ENCODE peak calls at places on chromosomes 4 and X, in nine cellular contexts. T is CD4-positive, alpha-beta memory T cell; Q is neural progenitor cell; I is stomach; A is AG10803; P is cardiac fibroblast; K is skeletal muscle cell; M is colonic mucosa; N is heart right ventricle. W is an unnamed sample.

GRCh38 chr4:165443276-165443675 is 64.5 kb downstream of the CPE start:
- DNase-seq in T (no peak), Q (no peak), I (no peak), A (no peak), P (no peak), K (no peak), M (no peak), N (no peak), W (no peak)

GRCh38 chr4:8729408-8730149 is 137.0 kb downstream of the CPZ start:
- DNase-seq in T (no peak), Q (no peak), I (no peak), A (no peak), P (no peak), K (no peak), M (no peak), N (no peak), W (no peak)

GRCh38 chr4:186191266-186192067 is at the start of gene CYP4V2:
- DNase-seq in T (peak; percentile 86), Q (peak; percentile 85), I (peak; percentile 87), A (peak; percentile 79), P (peak; percentile 80), K (peak; percentile 29), M (peak; percentile 87), N (peak; percentile 84), W (peak; percentile 84)

GRCh38 chr4:145183023-145183422 is 2.6 kb upstream of the OTUD4 start:
- DNase-seq in T (no peak), Q (no peak), I (no peak), A (no peak), P (no peak), K (no peak), M (no peak), N (no peak), W (no peak)

GRCh38 chrX:74349387-74349786 is 45.4 kb downstream of the ZCCHC13 start:
- DNase-seq in T (no peak), Q (no peak), I (no peak), A (peak; percentile 54), P (peak; percentile 59), K (peak; percentile 59), M (no peak), N (no peak), W (no peak)

GRCh38 chr4:1045595-1046201 is 34.3 kb downstream of the FGFRL1 start:
- DNase-seq in T (no peak), Q (no peak), I (no peak), A (no peak), P (no peak), K (no peak), M (no peak), N (no peak), W (no peak)

GRCh38 chrX:1062351-1062750 is 150.1 kb downstream of the CRLF2 start:
- DNase-seq in T (no peak), Q (no peak), I (no peak), A (no peak), P (no peak), K (no peak), M (no peak), N (no peak), W (no peak)

GRCh38 chrX:43654431-43655150 is 1.5 kb upstream of the MAOA start:
- DNase-seq in T (peak; percentile 87), Q (peak; percentile 96), I (peak; percentile 94), A (peak; percentile 84), P (peak; percentile 93), K (peak; percentile 74), M (peak; percentile 92), N (peak; percentile 92), W (peak; percentile 79)

GRCh38 chr4:124684301-124684700 is 28.2 kb downstream of the ANKRD50 start:
- DNase-seq in T (no peak), Q (no peak), I (no peak), A (no peak), P (peak; percentile 28), K (no peak), M (no peak), N (no peak), W (no peak)

GRCh38 chrX:44954562-44954961 is 81.6 kb downstream of the KDM6A start:
- DNase-seq in T (no peak), Q (no peak), I (no peak), A (no peak), P (no peak), K (no peak), M (no peak), N (no peak), W (no peak)

GRCh38 chr4:3201718-3202702 is 46.9 kb upstream of the MSANTD1 start:
- DNase-seq in T (peak; percentile 83), Q (no peak), I (peak; percentile 28), A (peak; percentile 25), P (peak; percentile 38), K (no peak), M (peak; percentile 32), N (no peak), W (peak; percentile 65)

GRCh38 chr4:121096629-121097028 is 24.3 kb upstream of the NDNF start:
- DNase-seq in T (peak; percentile 19), Q (peak; percentile 18), I (no peak), A (peak; percentile 54), P (peak; percentile 62), K (no peak), M (no peak), N (no peak), W (no peak)

DNA sequence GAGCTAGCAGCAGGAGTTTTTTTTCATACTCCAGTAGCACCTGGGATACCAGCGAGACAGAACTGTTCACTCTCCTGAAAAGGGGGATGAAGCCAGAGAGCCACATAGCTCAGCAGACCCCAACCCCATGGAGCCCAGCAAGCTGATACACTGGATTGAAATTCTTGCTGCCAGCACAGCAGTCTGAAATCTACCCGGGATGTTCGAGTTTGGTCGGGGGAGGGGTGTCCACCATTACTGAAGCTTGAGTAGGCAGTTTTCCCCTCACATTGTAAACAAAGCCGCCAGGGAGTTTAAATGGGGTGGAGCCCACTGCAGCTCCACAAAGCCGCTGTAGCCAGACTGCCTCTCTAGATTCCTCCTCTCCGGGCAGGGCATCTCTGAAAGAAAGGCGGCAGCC is 243.6 kb upstream of the RASGEF1B start:
- DNase-seq in T (no peak), Q (peak; percentile 74), I (no peak), A (no peak), P (no peak), K (no peak), M (no peak), N (no peak), W (no peak)
- H3K4me3 ChIP-seq in T (no peak overlapping the region), Q (no peak overlapping the region), I (no peak overlapping the region), A (no peak overlapping the region), P (no peak overlapping the region), K (no peak overlapping the region), M (no peak overlapping the region), N (no peak overlapping the region), W (no peak overlapping the region)

DNA sequence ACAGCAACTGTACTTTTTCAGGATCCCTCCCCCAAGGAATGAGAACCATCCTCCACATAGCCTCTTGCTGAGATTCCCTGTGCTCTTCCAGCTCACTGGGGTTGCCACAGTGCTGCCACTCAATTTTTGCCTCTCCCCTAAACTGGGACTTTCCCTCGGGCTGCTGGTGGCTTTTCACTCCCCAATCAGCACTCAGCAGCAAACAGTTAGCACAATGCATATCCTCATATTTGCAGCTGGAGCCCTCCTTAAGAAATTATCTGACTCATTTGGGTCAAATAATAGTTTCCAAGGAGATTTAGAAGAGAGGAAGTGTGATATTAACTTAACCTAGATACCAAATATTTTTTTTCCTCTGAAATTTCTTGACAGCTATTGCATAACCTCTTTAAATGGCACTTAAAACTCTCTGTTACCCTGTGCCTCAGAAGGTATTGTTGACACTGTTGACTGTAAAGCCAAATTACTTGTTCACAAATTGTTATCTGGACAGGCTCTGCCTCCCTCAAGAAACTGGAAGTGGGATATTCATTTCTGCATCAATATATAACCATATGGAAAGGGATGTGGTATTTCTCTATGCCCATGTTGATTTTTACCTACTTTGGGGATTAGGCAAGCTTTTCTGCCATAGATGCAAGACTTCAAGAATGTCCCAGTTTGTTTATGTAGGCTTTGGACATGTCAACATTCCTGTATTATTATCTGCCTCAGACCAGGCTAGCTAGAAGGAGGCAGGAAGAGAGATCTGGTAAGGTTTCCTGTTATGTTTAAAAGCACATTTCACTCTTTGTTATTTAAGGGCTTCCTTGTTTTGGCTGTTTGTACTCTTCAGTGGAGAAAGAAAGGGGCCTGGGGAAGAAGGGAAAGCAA is 58.0 kb downstream of the SEPTIN11 start:
- DNase-seq in T (peak; percentile 36), Q (no peak), I (no peak), A (peak; percentile 74), P (peak; percentile 94), K (peak; percentile 64), M (no peak), N (no peak), W (no peak)
- H3K4me3 ChIP-seq in T (no peak overlapping the region), Q (no peak overlapping the region), I (no peak overlapping the region), A (no peak overlapping the region), P (no peak overlapping the region), K (no peak overlapping the region), M (no peak overlapping the region), N (no peak overlapping the region), W (peak overlapping the region; percentile 10)

GRCh38 chr4:88822034-88822433 is 124.4 kb upstream of the NAP1L5 start:
- DNase-seq in T (no peak), Q (no peak), I (no peak), A (no peak), P (no peak), K (no peak), M (no peak), N (no peak), W (no peak)

GRCh38 chr4:88818650-88819470 is 121.2 kb upstream of the NAP1L5 start:
- DNase-seq in T (peak; percentile 44), Q (peak; percentile 57), I (peak; percentile 57), A (peak; percentile 44), P (peak; percentile 71), K (no peak), M (peak; percentile 69), N (peak; percentile 31), W (peak; percentile 6)

GRCh38 chr4:88817740-88818139 is 120.1 kb upstream of the NAP1L5 start:
- DNase-seq in T (no peak), Q (no peak), I (no peak), A (no peak), P (no peak), K (no peak), M (no peak), N (no peak), W (no peak)

GRCh38 chr4:88823058-88823919 is 125.7 kb upstream of the NAP1L5 start:
- DNase-seq in T (peak; percentile 83), Q (peak; percentile 86), I (peak; percentile 89), A (peak; percentile 91), P (peak; percentile 95), K (peak; percentile 98), M (peak; percentile 93), N (peak; percentile 93), W (peak; percentile 39)

GRCh38 chr4:88820723-88821368 is 123.2 kb upstream of the NAP1L5 start:
- DNase-seq in T (no peak), Q (no peak), I (no peak), A (no peak), P (no peak), K (no peak), M (no peak), N (no peak), W (no peak)
- H3K4me3 ChIP-seq in T (peak overlapping the region; percentile 31), Q (no peak overlapping the region), I (peak overlapping the region; percentile 58), A (no peak overlapping the region), P (no peak overlapping the region), K (peak overlapping the region; percentile 73), M (peak overlapping the region; percentile 30), N (peak overlapping the region; percentile 66), W (no peak overlapping the region)

DNA sequence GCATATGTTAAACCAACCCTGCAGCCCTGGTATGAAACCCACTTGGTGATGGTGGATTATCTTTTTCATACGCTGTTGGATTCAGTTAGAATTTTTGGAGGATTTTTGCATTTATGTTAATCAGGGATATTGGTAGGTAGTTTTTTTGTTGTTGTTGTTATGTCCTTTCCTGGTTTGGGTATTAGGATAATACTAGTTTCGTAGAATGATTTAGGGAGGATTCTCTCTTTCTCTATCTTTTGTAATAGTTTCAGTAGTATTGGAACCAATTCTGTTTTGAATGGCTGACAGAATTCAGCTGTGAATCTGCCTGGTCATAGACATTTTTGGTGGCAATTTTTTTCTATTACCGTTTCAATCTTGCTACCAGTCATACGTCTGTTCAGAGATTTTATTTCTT is 305.4 kb downstream of the IDS start:
- DNase-seq in T (no peak), Q (no peak), I (no peak), A (no peak), P (no peak), K (no peak), M (no peak), N (no peak), W (no peak)
- H3K4me3 ChIP-seq in T (no peak overlapping the region), Q (no peak overlapping the region), I (no peak overlapping the region), A (no peak overlapping the region), P (no peak overlapping the region), K (no peak overlapping the region), M (no peak overlapping the region), N (no peak overlapping the region), W (no peak overlapping the region)